ENCODE peak calls at places on chromosomes 3 and 15, in seven cellular contexts. T is K562, Y is HCT116, E is GM12878, C is HepG2, R is SK-N-SH, K is H1. P is an unnamed sample.

GRCh38 chr15:83516935-83517334 is 69.8 kb downstream of the SH3GL3 start:
- DNase-seq in C (no peak), T (peak), E (no peak), R (no peak), K (no peak), Y (no peak), P (no peak)

GRCh38 chr15:88331291-88331690 is 74.8 kb upstream of the NTRK3 start:
- DNase-seq in T (peak), K (peak), R (peak), C (peak), Y (peak), E (no peak), P (peak)

GRCh38 chr15:26166429-26166828 is 303.3 kb upstream of the ATP10A start:
- DNase-seq in K (no peak), T (no peak), C (no peak), Y (no peak), R (no peak), E (no peak), P (no peak)

GRCh38 chr3:106631378-106632083 is 745.7 kb upstream of the CCDC54 start:
- DNase-seq in Y (no peak), R (no peak), T (no peak), K (no peak), C (no peak), E (no peak), P (no peak)

GRCh38 chr15:38367476-38367875 is 86.5 kb upstream of the FAM98B start:
- DNase-seq in E (no peak), Y (no peak), K (no peak), T (no peak), C (no peak), R (no peak), P (no peak)

GRCh38 chr3:121295966-121296365 is 249.8 kb downstream of the POLQ start:
- DNase-seq in E (no peak), K (no peak), Y (no peak), C (no peak), T (no peak), R (no peak), P (no peak)

GRCh38 chr15:92384391-92384790 is 9.3 kb upstream of the ST8SIA2 start:
- DNase-seq in Y (no peak), T (no peak), C (no peak), K (no peak), E (no peak), R (no peak), P (no peak)

GRCh38 chr3:74801924-74802323 is 187.5 kb upstream of the CNTN3 start:
- DNase-seq in T (no peak), E (no peak), C (no peak), R (no peak), Y (no peak), K (no peak), P (no peak)

GRCh38 chr3:170159933-170160332 is 21.6 kb downstream of the PHC3 start:
- DNase-seq in C (no peak), T (no peak), E (no peak), Y (no peak), K (no peak), R (no peak), P (no peak)

GRCh38 chr3:35944915-35945710 is 305.8 kb downstream of the ARPP21 start:
- DNase-seq in K (no peak), E (no peak), T (no peak), R (no peak), C (no peak), Y (no peak), P (no peak)

GRCh38 chr3:73148207-73148606 is 86.7 kb downstream of the EBLN2 start:
- DNase-seq in E (no peak), Y (no peak), K (no peak), R (peak), T (no peak), C (no peak), P (no peak)

GRCh38 chr15:95501865-95502264 is 828.6 kb upstream of the NR2F2 start:
- DNase-seq in R (no peak), C (no peak), Y (no peak), T (no peak), E (no peak), K (no peak), P (no peak)

GRCh38 chr3:62056603-62057002 is 316.7 kb downstream of the FEZF2 start:
- DNase-seq in C (no peak), Y (no peak), E (no peak), T (no peak), R (no peak), K (no peak), P (no peak)

GRCh38 chr3:62051506-62051905 is 321.8 kb downstream of the FEZF2 start:
- DNase-seq in Y (peak), R (peak), T (peak), C (peak), K (no peak), E (no peak), P (peak)

GRCh38 chr3:62052331-62052730 is 321.0 kb downstream of the FEZF2 start:
- DNase-seq in R (no peak), K (no peak), Y (no peak), T (no peak), E (no peak), C (no peak), P (no peak)

DNA sequence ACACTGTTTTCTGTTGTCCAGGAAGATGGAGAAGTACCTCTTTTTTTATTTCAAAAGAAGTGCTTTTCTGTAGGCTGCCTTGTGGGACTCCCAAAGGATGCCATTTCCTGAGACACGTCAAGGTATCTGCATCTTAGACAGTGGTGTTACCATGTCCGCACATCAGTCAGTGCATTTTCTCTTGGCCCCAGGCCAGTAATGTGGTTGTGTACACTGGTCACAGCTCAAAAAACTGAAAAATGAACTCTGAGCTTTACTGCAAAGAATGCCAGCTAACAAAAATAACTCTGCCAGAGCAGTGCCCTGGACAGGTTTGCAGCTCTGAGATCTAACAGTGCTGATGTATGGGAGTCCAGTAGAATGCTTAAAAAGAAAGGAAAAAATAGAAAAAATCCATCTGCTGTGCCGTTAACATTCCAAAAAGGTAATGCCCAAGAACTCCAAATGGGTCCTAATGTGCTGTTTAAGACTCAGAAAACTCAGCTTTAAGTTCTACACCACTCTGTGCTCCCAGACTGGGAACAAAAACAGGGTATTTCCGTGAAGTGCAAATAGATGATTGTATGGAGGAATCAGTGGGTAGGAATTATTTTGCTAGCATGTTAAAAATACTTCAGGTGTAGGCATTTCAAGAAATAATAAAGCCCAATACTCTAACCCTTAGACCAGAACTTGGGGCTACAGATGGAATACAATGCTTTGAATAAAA is 315.9 kb downstream of the FEZF2 start:
- DNase-seq in C (peak), Y (no peak), K (no peak), E (no peak), T (no peak), R (no peak), P (no peak)
- TF ChIP-seq JUND in C (no peak), Y (no peak), K (no peak), E (no peak), T (no peak), R (peak), P (no peak)

DNA sequence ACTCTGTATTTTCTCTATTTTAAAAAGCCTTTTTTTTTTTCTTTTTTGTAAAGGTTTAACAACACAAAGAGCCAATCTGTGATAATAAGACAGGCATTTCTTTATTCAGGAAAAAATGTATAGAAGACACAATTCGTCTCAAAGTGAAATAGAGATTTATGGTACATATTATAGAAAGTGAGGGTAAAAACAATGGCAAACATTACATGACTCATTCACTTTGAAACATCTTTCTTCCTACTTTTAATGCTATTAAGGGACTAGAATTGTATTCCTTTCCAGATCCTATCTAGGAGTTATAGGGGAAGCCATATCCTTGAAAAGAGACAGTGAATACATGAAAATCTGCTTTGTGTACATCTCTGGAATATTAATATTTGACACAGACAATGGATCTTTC is 137.1 kb upstream of the MCTP2 start:
- DNase-seq in C (no peak), R (no peak), K (no peak), T (no peak), Y (no peak), E (no peak), P (no peak)
- TF ChIP-seq JUND in C (no peak), R (no peak), K (no peak), T (no peak), Y (no peak), E (no peak), P (no peak)

DNA sequence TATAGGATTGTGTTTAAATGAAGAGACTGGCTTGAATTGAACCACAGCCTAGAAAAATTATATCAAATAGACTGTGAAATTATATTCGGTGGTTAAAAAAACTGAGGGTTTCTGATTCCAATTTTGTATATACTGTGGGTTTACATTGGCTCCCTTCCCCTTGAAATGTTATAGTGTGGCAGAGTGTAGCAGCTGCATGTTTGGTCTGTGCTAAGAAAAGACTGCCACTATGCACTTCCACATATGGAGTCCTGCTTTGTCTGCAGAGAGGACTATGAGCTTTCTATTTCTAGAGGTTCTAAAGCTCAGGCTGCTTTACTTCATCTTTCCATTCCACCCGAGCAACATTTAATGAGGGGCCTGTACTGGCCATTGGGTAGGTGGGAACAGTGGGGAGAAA is 112.3 kb downstream of the P3H2 start:
- DNase-seq in E (no peak), K (no peak), T (no peak), Y (no peak), R (no peak), C (no peak), P (no peak)
- TF ChIP-seq JUND in E (no peak), K (no peak), T (no peak), Y (no peak), R (no peak), C (no peak), P (no peak)

GRCh38 chr15:78018968-78019644 is 58.4 kb downstream of the TBC1D2B start:
- DNase-seq in K (no peak), T (peak), Y (no peak), E (no peak), R (no peak), C (no peak), P (no peak)

GRCh38 chr15:78021761-78022160 is 55.8 kb downstream of the TBC1D2B start:
- DNase-seq in C (no peak), K (no peak), Y (no peak), T (no peak), R (no peak), E (no peak), P (no peak)

GRCh38 chr15:78020007-78020406 is 57.5 kb downstream of the TBC1D2B start:
- DNase-seq in E (no peak), T (no peak), Y (no peak), R (no peak), C (no peak), K (no peak), P (no peak)

GRCh38 chr15:78016860-78017259 is 60.7 kb downstream of the TBC1D2B start:
- DNase-seq in R (peak), E (no peak), C (no peak), K (no peak), Y (no peak), T (no peak), P (no peak)

GRCh38 chr15:78018445-78018844 is 59.1 kb downstream of the TBC1D2B start:
- DNase-seq in Y (no peak), E (no peak), C (peak), T (no peak), R (no peak), K (no peak), P (no peak)
- TF ChIP-seq JUND in Y (no peak), E (no peak), C (no peak), T (no peak), R (no peak), K (no peak), P (no peak)

DNA sequence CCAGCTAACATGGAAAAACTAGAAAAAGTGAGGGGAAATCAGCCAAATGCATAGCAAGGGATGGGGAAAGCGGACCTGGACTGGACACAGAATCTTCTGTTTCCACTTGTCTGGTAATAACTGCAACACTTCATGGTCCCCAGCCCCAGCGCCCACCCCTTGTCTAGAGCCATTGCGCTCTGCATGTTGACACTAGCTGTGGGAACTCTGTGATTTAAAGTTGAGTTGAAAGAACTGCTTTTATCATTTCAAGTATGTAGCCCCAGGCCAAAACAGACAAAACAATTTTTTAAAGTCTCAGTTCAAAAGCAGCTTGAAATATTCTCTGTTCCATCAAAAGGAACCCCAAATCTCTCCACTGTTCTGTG is 119.9 kb downstream of the VGLL4 start:
- DNase-seq in C (no peak), E (no peak), R (no peak), T (no peak), Y (no peak), K (no peak), P (no peak)
- TF ChIP-seq JUND in C (no peak), E (no peak), R (no peak), T (no peak), Y (no peak), K (no peak), P (no peak)

GRCh38 chr3:119368243-119368800 is 74.1 kb downstream of the ARHGAP31 start:
- DNase-seq in Y (no peak), K (no peak), C (no peak), R (peak), E (no peak), T (no peak), P (no peak)

GRCh38 chr3:119362010-119362409 is 67.8 kb downstream of the ARHGAP31 start:
- DNase-seq in E (no peak), Y (no peak), T (no peak), C (no peak), R (no peak), K (no peak), P (no peak)

GRCh38 chr3:119367000-119367399 is 72.8 kb downstream of the ARHGAP31 start:
- DNase-seq in C (no peak), K (no peak), Y (no peak), T (no peak), R (no peak), E (no peak), P (no peak)

GRCh38 chr3:119362940-119363725 is 69.0 kb downstream of the ARHGAP31 start:
- DNase-seq in R (no peak), Y (no peak), C (no peak), T (no peak), E (no peak), K (no peak), P (no peak)

GRCh38 chr3:119365418-119365817 is 71.2 kb downstream of the ARHGAP31 start:
- DNase-seq in Y (no peak), T (no peak), R (peak), E (no peak), C (no peak), K (no peak), P (no peak)
- TF ChIP-seq JUND in Y (no peak), T (no peak), R (no peak), E (no peak), C (no peak), K (no peak), P (no peak)

GRCh38 chr3:13705702-13706280 is 156.9 kb downstream of the FBLN2 start:
- DNase-seq in E (no peak), Y (no peak), T (no peak), K (no peak), R (no peak), C (no peak), P (no peak)
- TF ChIP-seq JUND in E (no peak), Y (no peak), T (no peak), K (no peak), R (no peak), C (no peak), P (no peak)

GRCh38 chr15:63291507-63291906 is 14.1 kb downstream of the APH1B start:
- DNase-seq in C (no peak), E (no peak), Y (no peak), R (no peak), T (peak), K (no peak), P (no peak)
- TF ChIP-seq JUND in C (no peak), E (no peak), Y (no peak), R (no peak), T (no peak), K (no peak), P (no peak)

GRCh38 chr3:134650431-134651346 is at the start of gene KY:
- DNase-seq in T (no peak), R (peak), E (no peak), K (peak), C (no peak), Y (no peak), P (peak)
- TF ChIP-seq JUND in T (no peak), R (no peak), E (no peak), K (no peak), C (no peak), Y (no peak), P (no peak)

GRCh38 chr3:71285086-71285485 is 298.4 kb downstream of the FOXP1 start:
- DNase-seq in T (no peak), E (no peak), C (no peak), Y (no peak), R (no peak), K (no peak), P (no peak)

GRCh38 chr3:71290301-71290700 is 293.2 kb downstream of the FOXP1 start:
- DNase-seq in R (no peak), K (no peak), T (no peak), Y (no peak), C (no peak), E (no peak), P (no peak)

GRCh38 chr3:71282976-71283375 is 300.6 kb downstream of the FOXP1 start:
- DNase-seq in C (no peak), E (no peak), K (no peak), R (no peak), T (no peak), Y (no peak), P (no peak)

GRCh38 chr3:71288269-71288930 is 295.1 kb downstream of the FOXP1 start:
- DNase-seq in E (no peak), T (no peak), R (no peak), K (no peak), C (peak), Y (no peak), P (no peak)
- TF ChIP-seq JUND in E (no peak), T (no peak), R (no peak), K (no peak), C (no peak), Y (no peak), P (no peak)

P was measured in T47D.